ENCODE peak calls at places on chromosomes 4 and X, in seven cellular contexts. B, Y, E, L, R, O and I are unnamed samples.

GRCh38 chrX:124232523-124233201 is 99.8 kb upstream of the TEX13D start:
- DNase-seq in B (no peak), Y (no peak), E (no peak), L (no peak), R (no peak), O (no peak), I (no peak)

GRCh38 chrX:154595559-154595958 is 10.6 kb downstream of the CTAG1A start:
- DNase-seq in B (no peak), Y (no peak), E (no peak), L (no peak), R (no peak), O (no peak), I (no peak)

GRCh38 chr4:67809502-67809901 is 55.3 kb upstream of the GNRHR start:
- DNase-seq in B (no peak), Y (no peak), E (no peak), L (no peak), R (no peak), O (no peak), I (no peak)

GRCh38 chrX:20663287-20663686 is 396.6 kb upstream of the RPS6KA3 start:
- DNase-seq in B (no peak), Y (no peak), E (no peak), L (no peak), R (no peak), O (no peak), I (no peak)

GRCh38 chrX:153789654-153790053 is 4.5 kb downstream of the IDH3G start:
- DNase-seq in B (no peak), Y (no peak), E (no peak), L (no peak), R (no peak), O (no peak), I (no peak)

GRCh38 chrX:63128509-63128908 is 222.6 kb downstream of the SPIN4 start:
- DNase-seq in B (no peak), Y (no peak), E (no peak), L (peak; percentile 5), R (no peak), O (no peak), I (no peak)

GRCh38 chr4:20362148-20362547 is 110.4 kb downstream of the SLIT2 start:
- DNase-seq in B (no peak), Y (no peak), E (no peak), L (no peak), R (no peak), O (no peak), I (no peak)

GRCh38 chrX:46376246-46376885 is 168.9 kb downstream of the ZNF674 start:
- DNase-seq in B (no peak), Y (peak; percentile 59), E (no peak), L (peak; percentile 34), R (no peak), O (peak; percentile 48), I (no peak)

GRCh38 chrX:108268434-108269080 is 169.7 kb downstream of the COL4A6 start:
- DNase-seq in B (no peak), Y (no peak), E (no peak), L (no peak), R (no peak), O (no peak), I (no peak)

GRCh38 chr4:143437937-143438336 is 75.6 kb upstream of the SMARCA5 start:
- DNase-seq in B (no peak), Y (no peak), E (no peak), L (no peak), R (no peak), O (no peak), I (no peak)

GRCh38 chrX:1205681-1206611 is 6.5 kb downstream of the CRLF2 start:
- DNase-seq in B (no peak), Y (peak; percentile 65), E (no peak), L (peak; percentile 86), R (no peak), O (peak; percentile 76), I (no peak)

GRCh38 chr4:2418652-2419571 is at the start of gene CFAP99:
- DNase-seq in B (peak; percentile 98), Y (peak; percentile 77), E (peak; percentile 92), L (peak; percentile 91), R (peak; percentile 97), O (peak; percentile 98), I (peak; percentile 29)
- TF ChIP-seq CTCF in B (no peak), Y (no peak), E (no peak), L (peak; percentile 18), R (no peak), O (no peak), I (no peak)

DNA sequence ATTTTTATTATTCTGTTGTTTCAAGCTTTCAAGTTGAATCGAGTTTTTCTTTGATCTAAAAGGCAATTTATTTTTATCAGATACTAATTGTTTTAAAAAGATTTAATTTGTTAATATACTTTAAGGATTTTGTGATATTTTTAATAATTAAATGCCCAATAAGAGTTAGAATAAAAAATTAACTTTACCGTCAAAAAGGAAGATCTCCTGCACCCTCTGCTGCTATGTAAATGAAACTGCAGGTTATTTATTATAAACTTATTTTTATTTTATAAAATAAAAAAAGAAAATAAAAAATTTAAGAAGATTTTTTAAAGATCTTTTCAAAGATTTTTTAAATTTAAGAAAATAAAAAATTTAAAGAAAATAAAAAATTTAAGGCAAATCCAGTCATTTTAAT is 166.1 kb downstream of the CCSER1 start:
- DNase-seq in B (no peak), Y (no peak), E (no peak), L (no peak), R (no peak), O (peak; percentile 7), I (no peak)
- TF ChIP-seq CTCF in B (peak; percentile 38), Y (peak; percentile 40), E (peak; percentile 37), L (peak; percentile 76), R (no peak), O (peak; percentile 47), I (no peak)

GRCh38 chr4:132493476-132493875 is 655.6 kb upstream of the PCDH10 start:
- DNase-seq in B (no peak), Y (no peak), E (no peak), L (no peak), R (no peak), O (no peak), I (no peak)
- TF ChIP-seq CTCF in B (no peak), Y (no peak), E (no peak), L (peak; percentile 33), R (no peak), O (no peak), I (no peak)

GRCh38 chr4:41359069-41359769 is 102.5 kb downstream of the UCHL1 start:
- DNase-seq in B (no peak), Y (peak; percentile 72), E (no peak), L (no peak), R (no peak), O (no peak), I (no peak)
- TF ChIP-seq CTCF in B (no peak), Y (no peak), E (no peak), L (peak; percentile 53), R (no peak), O (peak; percentile 2), I (no peak)

GRCh38 chr4:90028460-90028859 is 98.7 kb upstream of the CCSER1 start:
- DNase-seq in B (no peak), Y (no peak), E (no peak), L (no peak), R (no peak), O (no peak), I (no peak)

GRCh38 chr4:90030202-90030601 is 97.0 kb upstream of the CCSER1 start:
- DNase-seq in B (no peak), Y (no peak), E (no peak), L (no peak), R (no peak), O (no peak), I (no peak)

GRCh38 chr4:90024519-90024918 is 102.7 kb upstream of the CCSER1 start:
- DNase-seq in B (no peak), Y (no peak), E (no peak), L (no peak), R (no peak), O (no peak), I (no peak)

GRCh38 chr4:90027565-90027964 is 99.6 kb upstream of the CCSER1 start:
- DNase-seq in B (no peak), Y (no peak), E (no peak), L (no peak), R (no peak), O (no peak), I (no peak)

DNA sequence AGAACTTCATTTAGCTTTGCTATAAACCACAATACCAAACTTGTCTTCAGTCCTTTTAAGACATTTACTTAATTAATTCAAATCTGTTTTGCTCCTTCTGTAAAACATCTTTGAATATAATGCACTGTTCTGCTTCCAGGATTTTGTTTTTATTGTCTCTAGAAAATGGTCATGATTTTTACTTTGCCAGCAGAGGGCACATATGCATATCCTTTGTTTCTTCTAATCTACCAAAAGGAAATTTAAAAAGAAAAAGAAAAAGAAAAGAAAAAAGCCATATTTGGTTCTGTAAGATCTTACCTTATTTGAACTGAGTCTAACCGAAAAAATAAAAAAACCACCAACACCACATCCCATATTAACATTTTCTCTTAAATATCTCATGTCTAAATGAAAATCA is 101.9 kb upstream of the CCSER1 start:
- DNase-seq in B (no peak), Y (no peak), E (no peak), L (no peak), R (no peak), O (peak; percentile 17), I (no peak)
- TF ChIP-seq CTCF in B (no peak), Y (peak; percentile 14), E (no peak), L (peak; percentile 42), R (no peak), O (peak; percentile 19), I (no peak)

GRCh38 chr4:1862055-1862911 is 6.3 kb upstream of the LETM1 start:
- DNase-seq in B (no peak), Y (no peak), E (no peak), L (no peak), R (no peak), O (no peak), I (no peak)

GRCh38 chr4:1857931-1858330 is 2.0 kb upstream of the LETM1 start:
- DNase-seq in B (no peak), Y (no peak), E (no peak), L (no peak), R (no peak), O (no peak), I (no peak)

GRCh38 chr4:1856071-1856919 is at the start of gene LETM1:
- DNase-seq in B (peak; percentile 96), Y (peak; percentile 68), E (peak; percentile 85), L (peak; percentile 91), R (peak; percentile 98), O (peak; percentile 96), I (peak; percentile 67)

GRCh38 chr4:1856920-1857699 is 1.2 kb upstream of the LETM1 start:
- DNase-seq in B (no peak), Y (no peak), E (no peak), L (no peak), R (no peak), O (peak; percentile 35), I (no peak)

DNA sequence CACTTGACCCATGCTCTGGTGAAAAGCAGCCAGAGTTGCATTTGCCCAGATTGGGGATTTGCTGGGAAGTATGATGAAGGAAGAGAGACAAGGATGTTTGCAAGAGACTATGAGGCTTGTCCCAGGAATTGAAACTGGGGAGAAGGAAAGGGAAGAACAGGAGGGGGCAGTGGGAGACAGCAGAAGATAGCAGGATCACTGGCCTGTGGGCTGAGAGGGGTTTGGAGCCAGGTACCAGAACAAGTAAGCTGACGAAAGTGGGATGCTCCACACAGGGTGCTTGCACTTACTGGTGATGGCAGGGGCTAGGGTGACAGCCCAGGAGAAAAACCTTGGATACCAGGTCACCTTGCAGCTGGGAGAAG is 3.4 kb upstream of the LETM1 start:
- DNase-seq in B (no peak), Y (no peak), E (no peak), L (no peak), R (no peak), O (no peak), I (no peak)
- TF ChIP-seq CTCF in B (no peak), Y (no peak), E (no peak), L (no peak), R (no peak), O (no peak), I (no peak)